ENCODE peak calls at places on chromosomes 12 and 14, in four cellular contexts. M, G, Q and Z are unnamed samples.

GRCh38 chr12:49187184-49187583 is 1.7 kb downstream of the TUBA1A start:
- DNase-seq in M (peak; percentile 56), Q (peak; percentile 81), G (no peak), Z (peak; percentile 11)

GRCh38 chr14:36478782-36479181 is 41.2 kb downstream of the NKX2-1 start:
- DNase-seq in G (no peak), Q (no peak), M (no peak), Z (no peak)

GRCh38 chr12:27957366-27957765 is 15.2 kb downstream of the PTHLH start:
- DNase-seq in Q (no peak), G (no peak), M (no peak), Z (no peak)

GRCh38 chr14:93525691-93526451 is 95.1 kb downstream of the UNC79 start:
- DNase-seq in M (no peak), G (no peak), Q (no peak), Z (no peak)

GRCh38 chr12:42504049-42504448 is 85.5 kb downstream of the PRICKLE1 start:
- DNase-seq in G (no peak), Q (no peak), M (no peak), Z (no peak)

GRCh38 chr14:33686218-33686617 is 264.7 kb downstream of the EGLN3 start:
- DNase-seq in Q (no peak), M (no peak), G (no peak), Z (no peak)

GRCh38 chr12:28035483-28035882 is 63.0 kb upstream of the PTHLH start:
- DNase-seq in M (no peak), Q (no peak), G (peak; percentile 19), Z (peak; percentile 22)

GRCh38 chr14:22973217-22974032 is 8.9 kb downstream of the AJUBA start:
- DNase-seq in G (peak; percentile 53), M (no peak), Q (no peak), Z (peak; percentile 56)

GRCh38 chr12:63821781-63822251 is 22.7 kb upstream of the SRGAP1 start:
- DNase-seq in Q (peak; percentile 73), G (no peak), M (peak; percentile 14), Z (no peak)

GRCh38 chr12:54723653-54724256 is 75.6 kb upstream of the DCD start:
- DNase-seq in G (peak; percentile 30), Q (no peak), M (no peak), Z (peak; percentile 28)

GRCh38 chr12:401235-402126 is at the start of gene CCDC77:
- DNase-seq in G (peak; percentile 93), Q (peak; percentile 95), M (peak; percentile 78), Z (no peak)

GRCh38 chr12:29980304-29980703 is 196.6 kb upstream of the TMTC1 start:
- DNase-seq in M (no peak), Q (no peak), G (no peak), Z (no peak)

GRCh38 chr14:95442633-95443021 is 73.8 kb downstream of the SYNE3 start:
- DNase-seq in G (peak; percentile 68), Q (peak; percentile 87), M (peak; percentile 78), Z (peak; percentile 85)

GRCh38 chr14:82642425-82642824 is 1108.8 kb upstream of the SEL1L start:
- DNase-seq in G (peak; percentile 23), M (no peak), Q (no peak), Z (peak; percentile 54)

GRCh38 chr12:31006416-31007152 is 67.1 kb upstream of the DDX11 start:
- DNase-seq in G (no peak), M (no peak), Q (peak; percentile 48), Z (no peak)

GRCh38 chr12:98721204-98721702 is 76.2 kb downstream of the APAF1 start:
- DNase-seq in Q (no peak), G (no peak), M (no peak), Z (no peak)

GRCh38 chr12:87119713-87120112 is 863.5 kb upstream of the MGAT4C start:
- DNase-seq in M (no peak), Q (no peak), G (no peak), Z (no peak)

GRCh38 chr12:53051058-53051880 is 1.4 kb downstream of the TNS2 start:
- DNase-seq in Q (peak; percentile 95), M (peak; percentile 82), G (no peak), Z (no peak)

GRCh38 chr12:53345486-53346195 is 9.5 kb upstream of the SP7 start:
- DNase-seq in M (no peak), G (no peak), Q (peak; percentile 77), Z (no peak)

GRCh38 chr12:8594072-8594471 is 18.6 kb downstream of the AICDA start:
- DNase-seq in Q (no peak), M (no peak), G (no peak), Z (no peak)

GRCh38 chr12:9649532-9649940 is 20.0 kb upstream of the CLEC2D start:
- DNase-seq in Q (no peak), G (no peak), M (no peak), Z (peak; percentile 6)

GRCh38 chr14:24365600-24366374 is 2.2 kb upstream of the NFATC4 start:
- DNase-seq in G (peak; percentile 33), M (peak; percentile 74), Q (peak; percentile 95), Z (peak; percentile 89)
- TF ChIP-seq POLR2A in G (no peak), M (no peak), Q (no peak), Z (no peak)

GRCh38 chr14:100239200-100239839 is 376 bp downstream of the YY1 start:
- DNase-seq in Q (peak; percentile 74), G (peak; percentile 18), M (peak; percentile 17), Z (peak; percentile 51)
- TF ChIP-seq POLR2A in Q (no peak), G (no peak), M (no peak), Z (no peak)

DNA sequence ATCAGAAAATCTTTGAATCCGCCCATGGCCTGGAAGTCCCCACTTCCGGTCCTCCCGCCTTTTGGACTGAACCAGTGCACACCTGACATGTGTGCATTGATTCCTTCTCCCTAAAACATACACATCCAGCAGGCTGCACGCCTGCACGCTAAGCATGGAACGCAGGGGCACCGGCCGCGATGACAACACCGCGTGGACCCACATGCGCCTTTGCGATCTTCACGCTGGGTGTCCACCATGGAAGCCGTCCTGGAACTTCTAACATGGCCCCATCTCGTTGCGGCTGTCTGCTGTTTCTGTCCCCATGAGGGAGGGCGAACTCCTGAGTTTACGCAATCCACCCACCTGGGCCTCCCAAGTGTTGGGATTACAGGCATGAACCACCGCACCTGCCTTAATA is 73.7 kb downstream of the GALNT9 start:
- DNase-seq in G (no peak), M (no peak), Q (no peak), Z (no peak)
- TF ChIP-seq POLR2A in G (no peak), M (no peak), Q (no peak), Z (no peak)

DNA sequence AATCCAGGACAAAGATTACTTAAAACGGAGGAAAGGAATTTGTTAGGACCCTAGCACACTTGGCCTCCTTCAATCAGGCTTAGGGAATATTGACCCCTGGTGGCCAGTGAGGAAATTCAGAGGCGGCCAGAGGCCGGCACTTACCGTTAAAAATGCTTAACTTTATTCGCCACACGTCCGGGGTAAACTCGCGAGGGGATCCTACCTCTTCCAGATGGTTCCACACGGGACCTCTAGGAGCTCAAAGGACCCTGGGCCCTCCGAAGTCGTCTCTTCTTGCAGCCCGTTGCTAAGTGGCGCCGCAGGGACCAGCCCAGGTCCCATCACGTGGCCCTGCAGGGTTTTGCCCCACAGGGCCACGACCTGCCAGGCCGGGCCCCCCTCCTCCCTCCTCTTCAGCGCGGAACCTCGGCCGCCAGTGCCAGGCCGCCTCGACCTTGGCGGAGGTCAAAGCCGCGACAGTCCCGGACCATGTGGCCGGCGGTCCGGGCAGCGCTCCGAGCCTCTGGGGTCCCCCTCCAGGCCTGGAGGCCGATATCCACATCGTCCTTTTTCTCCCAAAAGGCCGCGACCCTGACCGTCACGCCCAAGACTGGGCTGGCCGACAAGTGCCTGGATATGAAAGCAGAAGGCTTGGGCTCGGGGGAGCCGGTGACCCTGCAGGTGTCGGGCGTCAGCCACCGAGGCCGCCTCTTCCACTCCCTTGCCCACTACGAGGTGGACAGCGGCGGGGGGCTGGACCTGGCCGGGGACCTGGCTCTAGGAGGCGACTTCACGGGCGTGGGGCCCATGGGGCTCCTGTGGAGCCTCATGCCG is 11.1 kb upstream of the DNAL1 start:
- DNase-seq in M (no peak), Q (peak; percentile 79), G (peak; percentile 38), Z (peak; percentile 82)
- TF ChIP-seq POLR2A in M (no peak), Q (no peak), G (no peak), Z (no peak)

DNA sequence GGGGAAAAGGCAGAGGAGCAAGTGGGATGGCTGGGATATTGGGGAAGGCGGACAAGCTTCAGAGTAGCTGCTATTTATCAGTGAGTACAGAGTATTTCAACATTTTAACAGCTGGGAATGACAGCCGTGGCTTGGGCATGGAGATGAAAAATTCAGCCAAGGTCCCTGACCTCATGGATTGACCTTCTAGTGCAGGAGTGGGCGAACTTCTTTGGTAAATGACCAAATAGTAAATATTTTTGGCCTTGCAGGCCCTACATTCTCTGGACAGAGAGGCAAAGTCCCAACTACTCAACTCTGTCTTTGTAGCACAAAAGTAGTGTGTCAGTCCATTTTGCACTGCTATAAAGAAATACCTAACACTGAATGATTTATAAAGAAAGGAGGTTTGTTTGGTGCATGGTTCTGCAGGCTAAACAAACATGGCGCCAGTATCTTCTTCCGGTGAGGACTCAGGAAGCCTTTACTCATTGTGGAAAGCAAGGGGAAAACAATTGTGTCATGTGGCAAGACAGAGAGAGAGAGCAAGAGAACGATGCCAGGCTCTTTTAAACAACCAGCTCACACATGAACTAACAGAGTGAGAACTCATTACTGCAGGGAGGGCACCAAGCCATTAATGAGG is 33.6 kb downstream of the TMEM233 start:
- DNase-seq in G (no peak), M (no peak), Q (no peak), Z (no peak)
- TF ChIP-seq POLR2A in G (no peak), M (no peak), Q (no peak), Z (no peak)